ENCODE peak calls at places on chromosome 21, in nine cellular contexts. P is Right ventricle myocardium superior; K is NCI-H146; S is naive thymus-derived CD8-positive, alpha-beta T cell; Q is AG08395; L is stimulated activated CD4-positive, alpha-beta T cell treated with anti-CD3 and anti-CD28 coated beads, Interleukin-4, amount 100 ng/mL, for 1 hour; T is GM13977; B is LoVo; G is T-cell. W is an unnamed sample.

GRCh38 chr21:39065912-39066311 is 117.3 kb downstream of the PSMG1 start:
- DNase-seq in P (no peak), K (no peak), S (no peak), Q (no peak), L (no peak), T (no peak), B (no peak), G (no peak), W (no peak)

GRCh38 chr21:45487891-45488600 is 54.2 kb downstream of the SLC19A1 start:
- DNase-seq in P (no peak), K (no peak), S (no peak), Q (no peak), L (no peak), T (no peak), B (no peak), G (no peak), W (peak)

GRCh38 chr21:30152792-30153191 is 13.8 kb downstream of the CLDN17 start:
- DNase-seq in P (no peak), K (no peak), S (no peak), Q (no peak), L (no peak), T (no peak), B (no peak), G (no peak), W (no peak)

GRCh38 chr21:37139902-37140301 is 66.8 kb downstream of the TTC3 start:
- DNase-seq in P (no peak), K (no peak), S (no peak), Q (peak), L (no peak), T (no peak), B (no peak), G (no peak), W (peak)

GRCh38 chr21:44919913-44920693 is 596 bp downstream of the ITGB2 start:
- DNase-seq in P (peak), K (no peak), S (no peak), Q (no peak), L (no peak), T (no peak), B (no peak), G (no peak), W (no peak)

GRCh38 chr21:43829575-43830119 is 35.4 kb upstream of the AGPAT3 start:
- DNase-seq in P (no peak), K (no peak), S (no peak), Q (no peak), L (no peak), T (no peak), B (no peak), G (no peak), W (no peak)

GRCh38 chr21:18142639-18143038 is 102.0 kb upstream of the CHODL start:
- DNase-seq in P (no peak), K (no peak), S (no peak), Q (no peak), L (no peak), T (no peak), B (no peak), G (no peak), W (no peak)

GRCh38 chr21:41429925-41430491 is 4.0 kb downstream of the MX1 start:
- DNase-seq in P (no peak), K (no peak), S (no peak), Q (no peak), L (no peak), T (no peak), B (no peak), G (no peak), W (no peak)

GRCh38 chr21:37683396-37684114 is 232.7 kb downstream of the KCNJ6 start:
- DNase-seq in P (no peak), K (no peak), S (no peak), Q (no peak), L (no peak), T (no peak), B (no peak), G (no peak), W (no peak)

GRCh38 chr21:36908260-36908908 is 58.1 kb downstream of the HLCS start:
- DNase-seq in P (no peak), K (no peak), S (no peak), Q (no peak), L (no peak), T (no peak), B (no peak), G (no peak), W (no peak)

GRCh38 chr21:37507716-37508115 is 141.1 kb downstream of the DYRK1A start:
- DNase-seq in P (no peak), K (no peak), S (no peak), Q (no peak), L (no peak), T (no peak), B (no peak), G (no peak), W (no peak)

W was measured in astrocyte of the spinal cord.